ENCODE peak calls at places on chromosomes 3 and 15, in ten cellular contexts. L is cardiac fibroblast, M is colonic mucosa, E is B cell, I is heart left ventricle, A is epithelial cell of esophagus, D is PC-9, G is lung, Q is progenitor cell of endocrine pancreas, H is RWPE2. R is an unnamed sample.

GRCh38 chr3:158731938-158732855 is at the start of gene RARRES1:
- DNase-seq in M (peak), A (peak), I (peak), L (peak), E (peak), G (peak), D (peak), Q (peak), H (no peak), R (peak)

GRCh38 chr3:182925330-182925943 is 54.9 kb downstream of the DCUN1D1 start:
- DNase-seq in Q (no peak), M (no peak), D (no peak), L (peak), A (peak), E (peak), H (no peak), G (no peak), I (no peak), R (peak)

GRCh38 chr3:136938334-136938733 is 19.4 kb upstream of the IL20RB start:
- DNase-seq in H (no peak), G (no peak), M (no peak), D (no peak), E (no peak), A (peak), I (no peak), Q (no peak), L (peak), R (peak)

GRCh38 chr3:43910750-43911149 is 220.0 kb downstream of the ABHD5 start:
- DNase-seq in E (no peak), M (no peak), L (no peak), G (no peak), I (no peak), D (no peak), Q (no peak), H (no peak), A (no peak), R (no peak)

GRCh38 chr3:190564175-190564574 is 50.3 kb downstream of the IL1RAP start:
- DNase-seq in D (no peak), M (no peak), L (no peak), E (no peak), H (no peak), A (no peak), I (no peak), Q (no peak), G (no peak), R (no peak)

GRCh38 chr15:35362195-35362829 is 183.7 kb downstream of the DPH6 start:
- DNase-seq in D (no peak), L (peak), G (no peak), H (no peak), Q (no peak), A (no peak), E (no peak), M (no peak), I (no peak), R (no peak)

GRCh38 chr3:85297291-85297690 is 338.5 kb downstream of the CADM2 start:
- DNase-seq in A (no peak), L (no peak), G (no peak), M (no peak), I (no peak), Q (no peak), E (no peak), H (no peak), D (no peak), R (no peak)

GRCh38 chr15:87224409-87224808 is 1032.1 kb downstream of the NTRK3 start:
- DNase-seq in M (no peak), D (no peak), A (peak), L (peak), E (no peak), I (no peak), Q (no peak), G (no peak), H (no peak), R (no peak)

GRCh38 chr3:72274511-72275295 is 489.8 kb upstream of the PROK2 start:
- DNase-seq in Q (no peak), I (no peak), H (no peak), A (peak), G (peak), D (no peak), L (peak), E (peak), M (peak), R (peak)

GRCh38 chr3:126521122-126521891 is 2.6 kb upstream of the CHST13 start:
- DNase-seq in Q (no peak), E (no peak), L (no peak), D (no peak), H (no peak), M (no peak), G (no peak), I (peak), A (no peak), R (no peak)

GRCh38 chr15:58585668-58586461 is 154.1 kb downstream of the LIPC start:
- DNase-seq in G (no peak), A (no peak), Q (no peak), L (no peak), D (no peak), I (no peak), M (no peak), E (no peak), H (no peak), R (no peak)

DNA sequence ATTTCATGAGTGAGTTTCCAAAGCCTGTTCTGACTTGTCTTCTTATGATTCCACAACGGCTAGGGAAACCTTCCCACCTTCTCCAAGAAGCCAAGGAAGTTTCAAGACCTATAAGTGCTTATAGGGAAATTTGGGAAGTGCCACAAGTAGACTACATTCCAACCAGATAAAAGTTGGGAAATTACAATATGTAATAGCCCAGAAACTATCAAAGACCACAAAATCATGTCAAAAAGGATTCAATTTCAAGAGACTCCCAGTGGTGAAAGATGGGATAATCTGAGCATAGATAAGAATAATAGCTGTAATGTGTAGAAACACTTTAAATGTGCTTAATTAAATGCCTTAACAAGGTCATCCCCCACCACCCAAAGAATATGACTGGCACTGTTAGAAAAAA is 169.2 kb upstream of the SLC2A2 start:
- DNase-seq in G (no peak), D (no peak), Q (no peak), H (no peak), A (peak), I (no peak), M (no peak), E (no peak), L (no peak), R (no peak)
- TF ChIP-seq CTCF in G (no peak), D (peak), Q (peak), H (peak), A (peak), I (no peak), M (no peak), E (no peak), L (no peak), R (peak)

GRCh38 chr15:91897585-91898372 is 44.3 kb downstream of the SLCO3A1 start:
- DNase-seq in I (no peak), D (no peak), Q (no peak), E (no peak), H (peak), A (no peak), G (no peak), L (no peak), M (no peak), R (no peak)
- TF ChIP-seq CTCF in I (no peak), D (no peak), Q (no peak), E (no peak), H (no peak), A (no peak), G (no peak), L (no peak), M (no peak), R (no peak)

GRCh38 chr3:188283347-188283746 is 129.4 kb downstream of the LPP start:
- DNase-seq in A (peak), H (no peak), G (peak), L (peak), I (no peak), Q (no peak), M (peak), D (no peak), E (no peak), R (peak)
- TF ChIP-seq CTCF in A (peak), H (no peak), G (no peak), L (peak), I (no peak), Q (peak), M (no peak), D (no peak), E (no peak), R (no peak)

GRCh38 chr15:71344316-71344715 is 229.0 kb downstream of the THSD4 start:
- DNase-seq in A (no peak), G (no peak), I (no peak), E (no peak), Q (no peak), L (no peak), M (no peak), H (no peak), D (no peak), R (no peak)

GRCh38 chr15:71342658-71343057 is 227.4 kb downstream of the THSD4 start:
- DNase-seq in D (no peak), I (no peak), A (no peak), G (no peak), M (no peak), H (no peak), Q (no peak), E (no peak), L (no peak), R (no peak)

GRCh38 chr15:71338251-71338650 is 223.0 kb downstream of the THSD4 start:
- DNase-seq in Q (no peak), I (no peak), A (no peak), H (no peak), L (no peak), M (no peak), D (no peak), G (no peak), E (no peak), R (no peak)

GRCh38 chr15:71338827-71339542 is 223.7 kb downstream of the THSD4 start:
- DNase-seq in A (no peak), G (no peak), E (no peak), M (no peak), D (no peak), I (no peak), L (no peak), H (no peak), Q (no peak), R (no peak)

DNA sequence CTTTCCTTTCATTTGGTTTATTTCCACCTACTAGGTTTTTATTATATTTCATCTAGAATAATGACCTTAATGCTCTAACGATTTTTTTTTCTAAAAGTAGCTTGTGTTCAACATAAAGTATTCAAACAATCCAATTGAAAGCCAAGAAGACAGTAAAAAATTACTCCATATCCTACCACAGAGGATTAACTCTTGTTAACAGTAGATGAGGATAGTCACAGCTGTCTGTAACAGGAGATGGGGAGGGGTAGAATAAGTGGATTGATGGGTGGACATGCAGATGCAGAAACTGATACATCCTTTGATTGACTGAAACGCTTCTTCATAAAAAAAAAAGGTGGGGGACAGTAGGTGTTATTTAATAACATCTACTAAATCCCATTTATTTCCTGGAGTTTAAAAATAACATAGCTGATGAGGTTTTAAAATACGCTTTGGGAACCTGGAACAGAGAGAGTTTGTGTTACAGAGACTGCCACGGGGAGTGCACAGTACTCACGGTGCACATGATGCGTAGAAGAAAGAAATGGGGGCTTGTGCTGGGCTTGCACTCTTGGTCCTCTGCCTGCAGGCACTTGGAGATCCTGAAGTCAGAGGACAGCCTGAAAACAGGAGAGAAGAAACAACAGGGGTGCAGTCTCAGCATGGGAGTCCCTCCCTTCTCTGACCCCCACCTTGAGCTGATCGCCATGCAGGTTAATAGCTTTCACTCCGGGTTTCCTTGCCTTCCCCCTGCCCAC is 226.7 kb downstream of the THSD4 start:
- DNase-seq in I (no peak), Q (no peak), A (no peak), E (no peak), G (no peak), D (no peak), M (no peak), H (no peak), L (no peak), R (no peak)
- TF ChIP-seq CTCF in I (no peak), Q (no peak), A (no peak), E (no peak), G (no peak), D (no peak), M (no peak), H (no peak), L (no peak), R (no peak)

GRCh38 chr3:100776736-100777135 is 67.4 kb downstream of the TFG start:
- DNase-seq in I (no peak), E (no peak), D (no peak), Q (no peak), A (peak), M (no peak), L (peak), G (no peak), H (no peak), R (no peak)
- TF ChIP-seq CTCF in I (no peak), E (no peak), D (no peak), Q (no peak), A (no peak), M (no peak), L (no peak), G (no peak), H (no peak), R (no peak)

GRCh38 chr3:132006605-132007204 is 28.1 kb downstream of the CPNE4 start:
- DNase-seq in Q (no peak), G (peak), E (no peak), L (peak), D (no peak), I (no peak), H (no peak), A (peak), M (peak), R (peak)
- TF ChIP-seq CTCF in Q (peak), G (no peak), E (peak), L (peak), D (peak), I (peak), H (peak), A (peak), M (peak), R (peak)

GRCh38 chr15:41774062-41774872 is at the start of gene MAPKBP1:
- DNase-seq in D (peak), L (peak), G (peak), E (peak), M (peak), A (peak), H (peak), Q (peak), I (peak), R (peak)
- TF ChIP-seq CTCF in D (peak), L (peak), G (peak), E (peak), M (peak), A (peak), H (peak), Q (peak), I (peak), R (peak)

GRCh38 chr3:48997102-48997637 is 7.1 kb downstream of the P4HTM start:
- DNase-seq in D (no peak), L (no peak), H (no peak), I (no peak), A (no peak), E (no peak), Q (no peak), G (no peak), M (no peak), R (no peak)
- TF ChIP-seq CTCF in D (no peak), L (no peak), H (no peak), I (no peak), A (no peak), E (no peak), Q (peak), G (no peak), M (no peak), R (no peak)